ENCODE peak calls at places on chromosomes 16 and 17, in four cellular contexts. H is AG08395, R is AG20443, J is SK-MEL-5. K is an unnamed sample.

GRCh38 chr17:47959825-47960655 is 2.4 kb upstream of the PRR15L start:
- DNase-seq in R (no peak), J (no peak), H (no peak), K (peak)

GRCh38 chr17:34703533-34703932 is 124.2 kb downstream of the TMEM132E start:
- DNase-seq in J (peak), R (peak), H (peak), K (no peak)

GRCh38 chr16:47578573-47578972 is 117.4 kb downstream of the PHKB start:
- DNase-seq in H (no peak), R (no peak), J (no peak), K (no peak)

GRCh38 chr17:63984651-63985386 is 12.1 kb upstream of the SCN4A start:
- DNase-seq in J (peak), H (peak), R (peak), K (no peak)

GRCh38 chr16:66007717-66008116 is 358.8 kb upstream of the CDH5 start:
- DNase-seq in J (no peak), H (peak), R (peak), K (no peak)

GRCh38 chr16:26316683-26317464 is 625.1 kb downstream of the HS3ST4 start:
- DNase-seq in R (no peak), H (no peak), J (no peak), K (no peak)

GRCh38 chr17:69969897-69970296 is 105.1 kb upstream of the KCNJ16 start:
- DNase-seq in J (no peak), H (no peak), R (no peak), K (no peak)

GRCh38 chr16:19912445-19913305 is 28.0 kb upstream of the GPRC5B start:
- DNase-seq in H (peak), J (no peak), R (peak), K (no peak)

GRCh38 chr17:42361781-42362186 is 26.5 kb downstream of the STAT3 start:
- DNase-seq in R (no peak), H (no peak), J (peak), K (peak)

GRCh38 chr16:89505204-89506112 is 2.7 kb upstream of the SPG7 start:
- DNase-seq in R (peak), J (no peak), H (peak), K (no peak)

GRCh38 chr16:87463722-87464690 is 28.8 kb downstream of the ZCCHC14 start:
- DNase-seq in J (peak), R (peak), H (peak), K (no peak)

GRCh38 chr17:4597975-4598374 is 13.6 kb downstream of the SMTNL2 start:
- DNase-seq in J (no peak), R (no peak), H (no peak), K (no peak)

GRCh38 chr17:31560836-31561235 is 169.4 kb downstream of the RAB11FIP4 start:
- DNase-seq in R (no peak), H (peak), J (no peak), K (no peak)

GRCh38 chr17:29514792-29515191 is 52.0 kb downstream of the ABHD15 start:
- DNase-seq in R (peak), H (peak), J (no peak), K (no peak)

GRCh38 chr17:40862985-40863733 is 3.9 kb downstream of the KRT12 start:
- DNase-seq in J (no peak), R (peak), H (no peak), K (no peak)

GRCh38 chr17:80375186-80375585 is 39.8 kb upstream of the ENDOV start:
- DNase-seq in H (no peak), R (no peak), J (no peak), K (no peak)

GRCh38 chr17:16353702-16354174 is 469 bp upstream of the CENPV start:
- DNase-seq in H (no peak), J (no peak), R (no peak), K (no peak)

GRCh38 chr17:79182176-79183160 is 107.8 kb downstream of the ENGASE start:
- DNase-seq in J (no peak), R (no peak), H (no peak), K (no peak)

GRCh38 chr17:58391302-58391984 is 25.9 kb downstream of the RNF43 start:
- DNase-seq in J (peak), R (no peak), H (no peak), K (peak)